ENCODE peak calls at places on chromosomes 16 and 17, in eight cellular contexts. F is stomach; E is WTC11; S is CD4-positive, alpha-beta T cell; G is esophagus squamous epithelium; B is epithelial cell of esophagus; T is AG10803; L is fibroblast of pulmonary artery. V is an unnamed sample.

GRCh38 chr17:59355695-59356323 is 24.4 kb downstream of the YPEL2 start:
- DNase-seq in E (no peak), T (peak), B (no peak), F (no peak), L (no peak), G (no peak), S (no peak), V (no peak)

GRCh38 chr16:50067290-50067853 is 1.6 kb downstream of the HEATR3 start:
- DNase-seq in B (peak), F (no peak), G (no peak), E (no peak), T (peak), L (peak), S (peak), V (peak)

GRCh38 chr17:57271821-57272220 is 15.5 kb downstream of the MSI2 start:
- DNase-seq in S (no peak), F (no peak), T (no peak), G (no peak), B (no peak), L (no peak), E (no peak), V (no peak)

GRCh38 chr16:2779151-2779920 is 2.3 kb upstream of the ELOB start:
- DNase-seq in L (no peak), F (no peak), S (no peak), B (no peak), T (no peak), E (no peak), G (no peak), V (no peak)

GRCh38 chr17:704111-704864 is 10.4 kb downstream of the VPS53 start:
- DNase-seq in T (no peak), G (no peak), L (no peak), S (no peak), E (no peak), F (no peak), B (no peak), V (no peak)

GRCh38 chr16:4833584-4833983 is 13.5 kb downstream of the GLYR1 start:
- DNase-seq in B (no peak), T (no peak), E (no peak), F (no peak), S (no peak), G (no peak), L (no peak), V (no peak)

GRCh38 chr16:89574681-89575246 is 794 bp upstream of the CPNE7 start:
- DNase-seq in T (peak), F (peak), G (no peak), B (peak), L (peak), S (peak), E (peak), V (peak)

GRCh38 chr17:80855968-80856862 is 135.4 kb upstream of the CHMP6 start:
- DNase-seq in G (no peak), F (peak), S (peak), B (peak), E (no peak), T (peak), L (peak), V (no peak)

GRCh38 chr17:7631398-7632380 is 1.8 kb downstream of the SHBG start:
- DNase-seq in L (no peak), E (no peak), B (no peak), S (no peak), G (no peak), T (no peak), F (no peak), V (no peak)

DNA sequence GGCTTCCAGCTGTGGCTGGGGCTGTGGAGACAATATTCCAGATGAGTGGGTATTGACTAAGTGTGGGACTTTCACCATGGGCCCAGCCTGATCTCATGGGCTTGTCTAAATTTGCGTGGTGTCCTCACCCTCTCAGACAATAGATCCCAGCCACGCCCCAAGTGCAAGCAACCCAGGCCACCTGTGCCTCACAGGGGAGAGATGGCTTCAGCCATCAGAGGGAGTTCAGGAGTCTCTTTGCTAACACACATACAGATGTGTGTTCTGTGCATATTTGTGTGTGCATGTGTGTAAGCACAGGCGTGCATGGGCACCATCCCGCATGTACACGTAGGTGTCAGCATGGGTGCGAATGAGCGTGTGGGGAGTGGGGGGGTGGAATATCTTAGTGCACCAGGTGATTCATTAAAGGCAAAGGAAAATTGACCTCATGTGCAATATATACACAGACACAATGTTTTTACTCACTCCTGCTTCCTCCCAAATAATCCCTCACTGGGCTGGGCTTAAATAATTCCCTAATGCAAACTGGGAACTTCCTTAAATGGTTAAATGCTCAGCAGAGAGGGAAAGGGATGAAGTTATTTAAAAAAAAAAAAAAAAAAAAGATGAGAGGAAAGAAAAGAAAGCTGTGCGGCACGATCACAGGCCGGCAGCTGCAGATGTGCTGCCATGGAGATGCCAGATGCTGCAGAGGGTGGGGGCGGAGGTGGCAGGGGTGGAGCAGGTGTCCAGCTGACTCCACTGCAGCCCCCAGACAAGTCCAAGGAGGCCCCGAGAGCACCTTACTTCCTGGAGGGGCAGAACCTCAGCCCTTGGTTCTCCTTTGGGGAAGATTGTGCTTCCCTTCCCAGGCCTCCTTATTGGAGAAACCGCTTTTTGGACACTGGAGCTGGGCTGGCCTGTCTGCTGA is 24.0 kb upstream of the CDC42EP4 start:
- DNase-seq in F (peak), B (peak), L (no peak), S (no peak), G (no peak), T (no peak), E (no peak), V (no peak)
- TF ChIP-seq CTCF in F (no peak), B (peak), L (no peak), S (no peak), G (no peak), T (no peak), E (no peak), V (no peak)

DNA sequence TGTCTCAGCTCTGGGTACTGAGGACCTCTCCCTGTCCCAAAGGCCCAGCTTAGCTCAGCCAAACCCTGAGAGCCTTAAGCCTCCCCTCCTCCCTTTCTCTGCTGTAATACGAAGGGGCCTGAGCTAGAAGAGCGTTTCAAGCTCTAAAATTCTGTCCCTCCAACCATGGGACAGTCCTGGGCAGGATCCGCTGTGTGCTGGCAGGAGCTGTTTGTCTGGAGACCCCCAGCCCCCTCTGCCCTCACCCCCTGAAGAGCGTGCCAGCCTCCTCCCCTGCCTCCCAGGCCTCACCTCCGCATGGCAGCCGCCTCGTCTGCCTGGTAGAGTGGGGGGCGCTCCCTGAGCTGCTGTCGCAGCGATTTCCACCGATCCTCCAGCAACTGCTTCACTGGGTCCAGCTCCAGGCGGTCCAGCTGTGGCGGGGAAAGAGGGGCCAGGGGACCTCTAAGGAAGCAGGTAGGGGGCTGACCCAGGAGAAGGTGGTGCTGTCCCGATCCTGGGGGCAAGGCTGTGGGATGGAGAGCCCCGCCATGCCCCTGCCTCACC is 14.7 kb downstream of the UBALD2 start:
- DNase-seq in B (no peak), S (no peak), T (no peak), E (no peak), G (no peak), L (no peak), F (no peak), V (no peak)
- TF ChIP-seq CTCF in B (no peak), S (peak), T (no peak), E (peak), G (no peak), L (no peak), F (no peak), V (no peak)

DNA sequence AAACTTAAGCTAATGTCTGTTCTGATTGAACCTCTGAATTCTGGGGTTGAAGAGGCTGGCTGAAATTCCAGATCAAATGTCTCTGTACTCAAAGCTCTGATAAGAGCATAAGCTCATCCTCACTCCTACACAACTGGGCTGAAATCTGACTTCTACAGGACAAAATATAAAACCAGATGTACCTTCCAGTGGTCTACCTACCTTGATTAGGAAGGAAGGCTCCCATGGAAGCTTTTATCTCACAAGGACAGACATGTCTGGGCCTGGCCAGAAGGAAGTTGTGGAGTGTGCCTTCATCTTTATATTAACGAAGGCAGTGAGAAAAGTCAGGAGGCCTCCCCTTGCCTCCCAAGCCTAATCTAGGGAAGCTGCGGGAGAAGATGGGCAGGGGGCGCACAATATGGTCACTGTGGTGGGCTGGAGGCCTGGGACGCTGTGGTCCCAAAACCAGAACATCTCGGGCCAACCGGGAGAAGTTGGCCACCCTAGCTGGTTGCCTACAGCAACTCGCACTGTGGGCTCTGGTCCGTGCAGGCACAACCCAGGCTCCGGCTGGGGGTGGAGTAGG is 55.6 kb upstream of the LRRC37A3 start:
- DNase-seq in L (no peak), F (no peak), S (no peak), B (peak), T (no peak), E (no peak), G (no peak), V (no peak)
- TF ChIP-seq CTCF in L (no peak), F (no peak), S (no peak), B (no peak), T (no peak), E (no peak), G (no peak), V (no peak)

DNA sequence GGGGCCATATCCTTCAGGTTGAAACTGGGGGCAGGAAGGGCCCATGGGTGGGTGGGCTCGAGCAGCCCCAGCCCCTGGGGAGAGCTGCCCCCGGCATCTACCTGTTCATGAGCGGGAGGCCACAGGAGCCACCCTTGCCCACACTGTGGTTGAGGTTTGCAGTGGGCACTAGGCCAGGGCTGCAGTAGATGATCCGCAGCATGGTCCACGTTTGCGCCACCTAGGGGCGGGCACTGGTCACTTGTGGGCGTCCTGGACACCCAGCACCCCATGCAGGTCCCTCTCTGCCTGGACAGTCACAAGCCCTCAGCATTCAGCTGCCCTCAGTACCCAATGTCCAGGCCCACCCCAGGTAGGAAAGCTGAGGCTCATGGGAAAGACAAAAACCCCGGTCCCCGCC is 1.8 kb upstream of the JMJD8 start:
- DNase-seq in T (peak), L (peak), G (no peak), B (peak), E (peak), S (no peak), F (peak), V (peak)
- TF ChIP-seq CTCF in T (peak), L (peak), G (no peak), B (peak), E (peak), S (no peak), F (peak), V (peak)

GRCh38 chr17:35254107-35254802 is 11.4 kb downstream of the SLFN5 start:
- DNase-seq in T (peak), F (peak), E (no peak), L (peak), B (peak), G (no peak), S (no peak), V (no peak)

GRCh38 chr17:35259001-35259400 is 16.1 kb downstream of the SLFN5 start:
- DNase-seq in F (no peak), T (no peak), G (no peak), E (no peak), B (no peak), L (no peak), S (no peak), V (no peak)

GRCh38 chr17:35257080-35257701 is 14.3 kb downstream of the SLFN5 start:
- DNase-seq in T (peak), E (no peak), S (no peak), B (peak), F (peak), L (peak), G (no peak), V (no peak)

GRCh38 chr17:35255316-35255715 is 12.4 kb downstream of the SLFN5 start:
- DNase-seq in L (no peak), F (no peak), B (no peak), G (no peak), E (no peak), S (no peak), T (no peak), V (no peak)

GRCh38 chr17:35256629-35257028 is 13.8 kb downstream of the SLFN5 start:
- DNase-seq in T (no peak), L (no peak), S (no peak), B (no peak), G (no peak), F (no peak), E (peak), V (no peak)
- TF ChIP-seq CTCF in T (no peak), L (no peak), S (no peak), B (no peak), G (no peak), F (no peak), E (no peak), V (no peak)

GRCh38 chr16:27427538-27427937 is 25.6 kb downstream of the IL21R start:
- DNase-seq in B (no peak), E (no peak), L (no peak), G (no peak), T (no peak), F (peak), S (no peak), V (no peak)

GRCh38 chr16:27424772-27425498 is 23.0 kb downstream of the IL21R start:
- DNase-seq in T (no peak), E (no peak), L (no peak), B (no peak), G (no peak), S (no peak), F (no peak), V (no peak)

GRCh38 chr16:27428035-27428785 is 26.2 kb downstream of the IL21R start:
- DNase-seq in T (no peak), F (no peak), L (no peak), B (no peak), S (no peak), G (no peak), E (no peak), V (no peak)

GRCh38 chr16:27425961-27426360 is 24.0 kb downstream of the IL21R start:
- DNase-seq in G (no peak), S (no peak), E (no peak), B (no peak), F (no peak), L (no peak), T (no peak), V (no peak)

DNA sequence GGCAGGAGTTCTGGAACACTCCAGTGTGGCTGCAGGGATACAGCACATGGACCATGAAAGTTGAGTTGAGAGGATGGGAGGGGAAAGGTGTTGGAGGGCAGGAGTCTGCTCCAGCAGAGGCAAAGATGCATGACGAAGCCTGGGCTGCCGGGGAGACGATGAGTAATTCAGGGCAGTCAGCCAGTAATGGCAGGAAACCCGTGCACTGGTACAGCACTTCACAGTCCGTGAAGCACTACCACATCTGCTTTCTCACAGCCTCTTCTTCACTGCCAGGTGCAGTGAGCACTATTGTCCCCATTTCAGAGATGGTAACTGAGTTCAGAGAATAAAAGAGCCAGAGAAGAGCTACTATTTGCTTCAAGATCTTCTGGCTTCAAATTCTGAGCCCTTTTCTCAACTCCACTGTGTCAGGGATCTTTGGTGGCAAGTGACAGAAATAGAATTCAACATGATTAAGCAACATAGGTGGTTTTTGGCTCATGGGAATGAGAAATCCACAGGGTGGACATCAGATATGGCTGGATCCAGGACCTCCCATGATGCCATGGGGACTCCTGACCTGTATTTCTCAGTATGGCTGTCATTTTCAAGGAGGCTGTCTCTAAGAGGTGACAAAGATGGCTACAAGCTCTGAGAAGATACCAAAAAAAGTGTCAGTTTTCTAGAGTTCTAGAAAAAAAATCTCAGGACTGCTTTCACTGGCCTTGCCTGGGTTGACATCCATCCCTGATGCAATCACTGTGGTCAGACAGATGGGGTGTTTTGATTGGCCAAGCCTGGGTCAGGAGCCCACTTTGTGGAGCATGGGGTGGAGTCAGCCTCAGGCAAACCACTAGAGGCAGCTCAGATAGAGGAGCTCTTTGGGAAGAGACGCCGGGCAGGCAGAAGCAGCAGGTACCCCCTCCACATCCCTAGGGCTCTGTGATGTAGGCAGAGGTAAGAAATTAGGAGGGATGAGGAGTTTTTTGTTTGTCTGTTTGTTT is 24.7 kb downstream of the IL21R start:
- DNase-seq in F (peak), B (peak), S (peak), G (no peak), L (peak), E (no peak), T (peak), V (no peak)
- TF ChIP-seq CTCF in F (no peak), B (no peak), S (no peak), G (no peak), L (no peak), E (no peak), T (no peak), V (no peak)

GRCh38 chr17:78133971-78134898 is 3.7 kb downstream of the TMC8 start:
- DNase-seq in T (no peak), E (peak), G (no peak), L (peak), S (peak), B (peak), F (peak), V (peak)
- TF ChIP-seq CTCF in T (peak), E (peak), G (peak), L (peak), S (peak), B (peak), F (no peak), V (peak)

V was measured in nephron progenitor cell.